ENCODE peak calls at places on chromosomes 4 and X, in seven cellular contexts. One of them, this sample, is unnamed.

GRCh38 chrX:53682885-53683555 is 3.5 kb downstream of the HUWE1 start:
- DNase-seq in H9: peak; percentile 52
- DNase-seq in trophoblast cell: peak; percentile 57
- DNase-seq in neuronal stem cell: no peak
- DNase-seq in H1: peak; percentile 46
- DNase-seq in mesendoderm: peak; percentile 82
- DNase-seq in mesenchymal stem cell: peak; percentile 82
- DNase-seq in this sample: peak; percentile 50

GRCh38 chr4:13733817-13734216 is 106.3 kb upstream of the BOD1L1 start:
- DNase-seq in H9: no peak
- DNase-seq in trophoblast cell: no peak
- DNase-seq in neuronal stem cell: no peak
- DNase-seq in H1: no peak
- DNase-seq in mesendoderm: peak; percentile 5
- DNase-seq in mesenchymal stem cell: no peak
- DNase-seq in this sample: no peak

GRCh38 chr4:5969336-5969735 is 48.9 kb downstream of the C4orf50 start:
- DNase-seq in H9: no peak
- DNase-seq in trophoblast cell: no peak
- DNase-seq in neuronal stem cell: no peak
- DNase-seq in H1: no peak
- DNase-seq in mesendoderm: no peak
- DNase-seq in mesenchymal stem cell: no peak
- DNase-seq in this sample: no peak

GRCh38 chr4:142846729-142847606 is 867 bp upstream of the INPP4B start:
- DNase-seq in H9: peak; percentile 70
- DNase-seq in trophoblast cell: peak; percentile 63
- DNase-seq in neuronal stem cell: peak; percentile 32
- DNase-seq in H1: peak; percentile 70
- DNase-seq in mesendoderm: peak; percentile 68
- DNase-seq in mesenchymal stem cell: peak; percentile 1
- DNase-seq in this sample: no peak

GRCh38 chr4:108425988-108426387 is 194.4 kb upstream of the RPL34 start:
- DNase-seq in H9: no peak
- DNase-seq in trophoblast cell: no peak
- DNase-seq in neuronal stem cell: no peak
- DNase-seq in H1: no peak
- DNase-seq in mesendoderm: no peak
- DNase-seq in mesenchymal stem cell: peak; percentile 55
- DNase-seq in this sample: peak; percentile 94

GRCh38 chr4:81493895-81494490 is 22.3 kb upstream of the RASGEF1B start:
- DNase-seq in H9: no peak
- DNase-seq in trophoblast cell: peak; percentile 39
- DNase-seq in neuronal stem cell: no peak
- DNase-seq in H1: no peak
- DNase-seq in mesendoderm: no peak
- DNase-seq in mesenchymal stem cell: peak; percentile 8
- DNase-seq in this sample: no peak

GRCh38 chrX:66015152-66015827 is 24.6 kb downstream of the VSIG4 start:
- DNase-seq in H9: no peak
- DNase-seq in trophoblast cell: peak; percentile 25
- DNase-seq in neuronal stem cell: no peak
- DNase-seq in H1: no peak
- DNase-seq in mesendoderm: no peak
- DNase-seq in mesenchymal stem cell: no peak
- DNase-seq in this sample: no peak

GRCh38 chrX:131812847-131813825 is 210.0 kb upstream of the STK26 start:
- DNase-seq in H9: no peak
- DNase-seq in trophoblast cell: peak; percentile 92
- DNase-seq in neuronal stem cell: no peak
- DNase-seq in H1: no peak
- DNase-seq in mesendoderm: no peak
- DNase-seq in mesenchymal stem cell: no peak
- DNase-seq in this sample: peak; percentile 79

GRCh38 chr4:710916-711315 is 5.3 kb downstream of the PCGF3 start:
- DNase-seq in H9: no peak
- DNase-seq in trophoblast cell: no peak
- DNase-seq in neuronal stem cell: no peak
- DNase-seq in H1: no peak
- DNase-seq in mesendoderm: no peak
- DNase-seq in mesenchymal stem cell: no peak
- DNase-seq in this sample: no peak

GRCh38 chr4:7828011-7828720 is 111.5 kb downstream of the AFAP1 start:
- DNase-seq in H9: no peak
- DNase-seq in trophoblast cell: no peak
- DNase-seq in neuronal stem cell: no peak
- DNase-seq in H1: no peak
- DNase-seq in mesendoderm: peak; percentile 89
- DNase-seq in mesenchymal stem cell: peak; percentile 99
- DNase-seq in this sample: peak; percentile 100

GRCh38 chrX:37686348-37686736 is 751 bp downstream of the XK start:
- DNase-seq in H9: no peak
- DNase-seq in trophoblast cell: no peak
- DNase-seq in neuronal stem cell: no peak
- DNase-seq in H1: no peak
- DNase-seq in mesendoderm: no peak
- DNase-seq in mesenchymal stem cell: no peak
- DNase-seq in this sample: no peak

GRCh38 chr4:168880087-168880675 is 129.9 kb downstream of the CBR4 start:
- DNase-seq in H9: no peak
- DNase-seq in trophoblast cell: peak; percentile 63
- DNase-seq in neuronal stem cell: no peak
- DNase-seq in H1: no peak
- DNase-seq in mesendoderm: no peak
- DNase-seq in mesenchymal stem cell: peak; percentile 56
- DNase-seq in this sample: peak; percentile 56

GRCh38 chr4:29326816-29327215 is 1393.4 kb upstream of the PCDH7 start:
- DNase-seq in H9: no peak
- DNase-seq in trophoblast cell: no peak
- DNase-seq in neuronal stem cell: no peak
- DNase-seq in H1: no peak
- DNase-seq in mesendoderm: no peak
- DNase-seq in mesenchymal stem cell: no peak
- DNase-seq in this sample: peak; percentile 14

GRCh38 chrX:3244203-3244743 is 102.2 kb downstream of the MXRA5 start:
- DNase-seq in H9: no peak
- DNase-seq in trophoblast cell: no peak
- DNase-seq in neuronal stem cell: no peak
- DNase-seq in H1: no peak
- DNase-seq in mesendoderm: no peak
- DNase-seq in mesenchymal stem cell: peak; percentile 86
- DNase-seq in this sample: peak; percentile 91

GRCh38 chr4:88441696-88442095 is 15.2 kb upstream of the HERC5 start:
- DNase-seq in H9: no peak
- DNase-seq in trophoblast cell: no peak
- DNase-seq in neuronal stem cell: no peak
- DNase-seq in H1: no peak
- DNase-seq in mesendoderm: no peak
- DNase-seq in mesenchymal stem cell: peak; percentile 14
- DNase-seq in this sample: no peak

GRCh38 chr4:88440146-88440545 is 16.8 kb upstream of the HERC5 start:
- DNase-seq in H9: no peak
- DNase-seq in trophoblast cell: no peak
- DNase-seq in neuronal stem cell: no peak
- DNase-seq in H1: no peak
- DNase-seq in mesendoderm: no peak
- DNase-seq in mesenchymal stem cell: no peak
- DNase-seq in this sample: no peak

GRCh38 chr4:88445252-88445651 is 11.7 kb upstream of the HERC5 start:
- DNase-seq in H9: no peak
- DNase-seq in trophoblast cell: no peak
- DNase-seq in neuronal stem cell: no peak
- DNase-seq in H1: no peak
- DNase-seq in mesendoderm: no peak
- DNase-seq in mesenchymal stem cell: no peak
- DNase-seq in this sample: no peak

GRCh38 chr4:88443486-88443885 is 13.4 kb upstream of the HERC5 start:
- DNase-seq in H9: no peak
- DNase-seq in trophoblast cell: no peak
- DNase-seq in neuronal stem cell: no peak
- DNase-seq in H1: no peak
- DNase-seq in mesendoderm: no peak
- DNase-seq in mesenchymal stem cell: no peak
- DNase-seq in this sample: no peak

DNA sequence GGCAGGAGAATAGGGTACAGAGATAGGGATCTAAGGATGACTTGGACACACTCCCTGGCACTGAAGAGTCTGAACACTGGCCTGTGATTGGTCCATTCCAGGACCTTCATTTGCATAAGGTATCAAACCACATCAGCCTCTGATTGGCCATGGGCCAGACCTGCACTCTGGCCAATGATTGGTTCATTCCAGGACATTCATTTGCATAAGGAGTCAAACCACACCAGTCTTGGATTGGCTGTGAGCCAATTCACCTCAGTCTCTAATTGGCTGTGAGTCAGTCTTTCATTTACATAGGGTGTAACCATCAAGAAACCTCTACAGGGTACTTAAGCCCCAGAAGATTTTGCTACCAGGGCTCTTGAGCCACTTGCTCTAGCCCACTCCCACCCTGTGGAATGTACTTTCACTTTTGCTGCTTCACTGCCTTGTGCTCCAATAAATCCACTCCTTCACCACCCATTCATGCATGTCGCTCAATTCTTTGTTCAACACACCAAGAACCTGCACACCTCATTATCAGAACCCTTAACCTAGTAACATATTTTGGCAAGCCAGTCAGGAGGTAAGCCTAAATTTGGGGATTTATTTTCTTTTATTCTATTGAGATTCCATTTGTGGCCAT is 14.2 kb upstream of the HERC5 start:
- DNase-seq in H9: no peak
- DNase-seq in trophoblast cell: no peak
- DNase-seq in neuronal stem cell: no peak
- DNase-seq in H1: no peak
- DNase-seq in mesendoderm: peak; percentile 14
- DNase-seq in mesenchymal stem cell: no peak
- DNase-seq in this sample: no peak
- H2BK120ac ChIP-seq in H9: no peak overlapping the region
- H2BK120ac ChIP-seq in trophoblast cell: no peak overlapping the region
- H2BK120ac ChIP-seq in neuronal stem cell: no peak overlapping the region
- H2BK120ac ChIP-seq in H1: no peak overlapping the region
- H2BK120ac ChIP-seq in mesendoderm: no peak overlapping the region
- H2BK120ac ChIP-seq in mesenchymal stem cell: no peak overlapping the region
- H2BK120ac ChIP-seq in this sample: no peak overlapping the region

GRCh38 chr4:104491826-104492771 is 2.6 kb downstream of the CXXC4 start:
- DNase-seq in H9: peak; percentile 73
- DNase-seq in trophoblast cell: peak; percentile 7
- DNase-seq in neuronal stem cell: peak; percentile 61
- DNase-seq in H1: peak; percentile 47
- DNase-seq in mesendoderm: peak; percentile 53
- DNase-seq in mesenchymal stem cell: peak; percentile 54
- DNase-seq in this sample: no peak

GRCh38 chr4:104491396-104491821 is 3.3 kb downstream of the CXXC4 start:
- DNase-seq in H9: peak; percentile 59
- DNase-seq in trophoblast cell: peak; percentile 26
- DNase-seq in neuronal stem cell: peak; percentile 69
- DNase-seq in H1: peak; percentile 68
- DNase-seq in mesendoderm: peak; percentile 69
- DNase-seq in mesenchymal stem cell: peak; percentile 65
- DNase-seq in this sample: no peak

GRCh38 chr4:104494161-104494560 is 533 bp downstream of the CXXC4 start:
- DNase-seq in H9: no peak
- DNase-seq in trophoblast cell: no peak
- DNase-seq in neuronal stem cell: no peak
- DNase-seq in H1: no peak
- DNase-seq in mesendoderm: no peak
- DNase-seq in mesenchymal stem cell: no peak
- DNase-seq in this sample: no peak

GRCh38 chr4:104493071-104493831 is 1.4 kb downstream of the CXXC4 start:
- DNase-seq in H9: no peak
- DNase-seq in trophoblast cell: no peak
- DNase-seq in neuronal stem cell: no peak
- DNase-seq in H1: no peak
- DNase-seq in mesendoderm: peak; percentile 60
- DNase-seq in mesenchymal stem cell: no peak
- DNase-seq in this sample: no peak

DNA sequence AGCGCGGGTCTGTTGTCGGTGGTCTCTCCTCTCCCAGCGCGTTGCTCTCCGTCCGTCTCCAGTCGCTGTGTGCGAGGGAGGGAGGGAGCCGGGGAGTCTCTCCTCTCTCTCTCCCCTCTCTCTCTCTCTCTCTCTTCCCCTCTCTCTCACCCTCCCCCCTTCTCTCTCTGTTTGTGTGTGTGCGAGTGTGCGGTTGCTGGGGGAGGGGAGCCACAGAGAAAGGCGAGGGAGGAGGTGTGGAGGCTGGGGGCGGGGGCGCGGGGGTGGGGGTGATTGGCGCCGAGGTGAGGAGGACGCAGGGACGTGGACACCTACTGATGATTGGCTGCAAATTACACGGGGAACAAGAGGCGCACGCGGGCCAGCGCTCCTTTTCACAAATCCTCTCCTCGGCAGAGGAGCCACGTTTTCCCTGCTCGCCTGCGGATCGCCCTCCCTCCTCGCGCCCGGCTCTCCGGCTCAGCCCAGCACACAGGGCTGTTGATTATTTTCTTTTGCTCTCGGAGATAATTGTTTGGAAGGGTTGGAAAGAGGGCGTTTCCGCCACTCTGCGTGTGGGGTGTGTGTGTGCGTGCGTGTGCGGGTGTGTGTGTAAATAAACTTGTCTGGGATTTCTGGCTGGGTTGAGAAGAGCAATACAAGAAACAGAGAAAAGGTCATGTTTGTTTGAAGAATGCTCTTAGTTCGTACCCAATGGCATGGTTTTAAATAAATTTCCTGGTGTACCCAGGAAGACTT is at the start of gene CXXC4:
- DNase-seq in H9: peak; percentile 87
- DNase-seq in trophoblast cell: peak; percentile 25
- DNase-seq in neuronal stem cell: peak; percentile 96
- DNase-seq in H1: peak; percentile 70
- DNase-seq in mesendoderm: peak; percentile 97
- DNase-seq in mesenchymal stem cell: peak; percentile 89
- DNase-seq in this sample: peak; percentile 10
- H3K4ac ChIP-seq in H9: no peak within 1 kb of the TSS
- H3K4ac ChIP-seq in trophoblast cell: peak within 1 kb of the TSS; percentile 39
- H3K4ac ChIP-seq in neuronal stem cell: no peak within 1 kb of the TSS
- H3K4ac ChIP-seq in H1: peak within 1 kb of the TSS; percentile 71
- H3K4ac ChIP-seq in mesendoderm: no peak within 1 kb of the TSS
- H3K4ac ChIP-seq in mesenchymal stem cell: peak within 1 kb of the TSS; percentile 61
- H3K4ac ChIP-seq in this sample: no peak within 1 kb of the TSS

DNA sequence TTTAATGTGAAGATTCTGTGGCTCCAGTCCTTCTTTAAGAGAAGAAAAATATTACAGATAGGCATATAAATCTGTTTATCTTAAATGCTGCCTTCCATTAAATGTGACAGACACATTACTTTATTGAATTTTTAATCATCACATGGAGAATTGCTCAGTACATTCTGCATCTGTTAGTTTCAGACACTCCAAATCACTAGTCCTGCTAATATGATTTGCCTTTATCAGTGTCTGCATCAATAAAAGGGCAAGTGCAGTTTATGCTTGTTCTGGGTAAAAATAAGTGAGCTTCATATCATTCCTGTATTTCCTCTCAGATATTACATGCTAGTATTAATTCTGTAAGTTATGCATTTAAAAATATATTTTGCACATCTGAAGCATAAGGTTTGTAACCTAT is 666.4 kb downstream of the TECRL start:
- DNase-seq in H9: no peak
- DNase-seq in trophoblast cell: no peak
- DNase-seq in neuronal stem cell: no peak
- DNase-seq in H1: no peak
- DNase-seq in mesendoderm: no peak
- DNase-seq in mesenchymal stem cell: no peak
- DNase-seq in this sample: no peak
- H3K27ac ChIP-seq in H9: no peak overlapping the region
- H3K27ac ChIP-seq in trophoblast cell: no peak overlapping the region
- H3K27ac ChIP-seq in neuronal stem cell: no peak overlapping the region
- H3K27ac ChIP-seq in H1: no peak overlapping the region
- H3K27ac ChIP-seq in mesendoderm: no peak overlapping the region
- H3K27ac ChIP-seq in mesenchymal stem cell: no peak overlapping the region
- H3K27ac ChIP-seq in this sample: no peak overlapping the region

GRCh38 chrX:68883800-68884199 is 55.0 kb downstream of the EFNB1 start:
- DNase-seq in H9: no peak
- DNase-seq in trophoblast cell: no peak
- DNase-seq in neuronal stem cell: no peak
- DNase-seq in H1: no peak
- DNase-seq in mesendoderm: no peak
- DNase-seq in mesenchymal stem cell: no peak
- DNase-seq in this sample: no peak
- H2BK120ac ChIP-seq in H9: no peak overlapping the region
- H2BK120ac ChIP-seq in trophoblast cell: no peak overlapping the region
- H2BK120ac ChIP-seq in neuronal stem cell: no peak overlapping the region
- H2BK120ac ChIP-seq in H1: no peak overlapping the region
- H2BK120ac ChIP-seq in mesendoderm: no peak overlapping the region
- H2BK120ac ChIP-seq in mesenchymal stem cell: no peak overlapping the region
- H2BK120ac ChIP-seq in this sample: no peak overlapping the region